ENCODE peak calls at places on chromosomes 13 and 19, in seven cellular contexts. X, I, K, A, N, W and L are unnamed samples.

GRCh38 chr13:20702530-20702929 is 969 bp upstream of the IL17D start:
- DNase-seq in X (no peak), I (no peak), K (no peak), A (no peak), N (no peak), W (peak), L (no peak)

GRCh38 chr19:58529405-58529804 is 9.8 kb upstream of the ZBTB45 start:
- DNase-seq in X (no peak), I (no peak), K (no peak), A (no peak), N (no peak), W (no peak), L (no peak)

GRCh38 chr19:35592226-35592625 is 6.3 kb downstream of the PMIS2 start:
- DNase-seq in X (peak), I (no peak), K (peak), A (no peak), N (no peak), W (peak), L (peak)

GRCh38 chr19:23762884-23763711 is 4.4 kb upstream of the ZNF681 start:
- DNase-seq in X (peak), I (peak), K (peak), A (peak), N (no peak), W (peak), L (peak)

GRCh38 chr13:103810026-103810425 is 743.8 kb upstream of the SLC10A2 start:
- DNase-seq in X (no peak), I (no peak), K (no peak), A (no peak), N (no peak), W (no peak), L (no peak)

GRCh38 chr19:8069116-8069973 is 16.8 kb downstream of the CCL25 start:
- DNase-seq in X (no peak), I (no peak), K (no peak), A (no peak), N (no peak), W (no peak), L (peak)

GRCh38 chr13:40171566-40171965 is 494.9 kb downstream of the FOXO1 start:
- DNase-seq in X (no peak), I (no peak), K (no peak), A (no peak), N (no peak), W (no peak), L (no peak)

GRCh38 chr13:112366907-112367646 is 9.1 kb upstream of the SPACA7 start:
- DNase-seq in X (no peak), I (no peak), K (no peak), A (no peak), N (no peak), W (no peak), L (no peak)

GRCh38 chr13:27295660-27296059 is 25.0 kb downstream of the RASL11A start:
- DNase-seq in X (no peak), I (no peak), K (no peak), A (no peak), N (no peak), W (no peak), L (no peak)

GRCh38 chr13:107866666-107867623 is 348.4 kb downstream of the LIG4 start:
- DNase-seq in X (peak), I (no peak), K (no peak), A (no peak), N (no peak), W (peak), L (no peak)

GRCh38 chr19:35903550-35904179 is 1.3 kb downstream of the HCST start:
- DNase-seq in X (peak), I (peak), K (peak), A (peak), N (no peak), W (peak), L (peak)

GRCh38 chr13:43543331-43543730 is 243.4 kb downstream of the ENOX1 start:
- DNase-seq in X (no peak), I (no peak), K (no peak), A (no peak), N (no peak), W (no peak), L (no peak)

GRCh38 chr13:34085199-34085598 is 267.2 kb downstream of the RFC3 start:
- DNase-seq in X (no peak), I (no peak), K (no peak), A (no peak), N (no peak), W (peak), L (no peak)

GRCh38 chr13:99018418-99019180 is 40.7 kb upstream of the DOCK9 start:
- DNase-seq in X (no peak), I (no peak), K (no peak), A (no peak), N (no peak), W (peak), L (no peak)

GRCh38 chr19:8163781-8164180 is 14.4 kb upstream of the FBN3 start:
- DNase-seq in X (no peak), I (no peak), K (no peak), A (no peak), N (no peak), W (peak), L (no peak)

GRCh38 chr19:13995017-13995728 is 10.9 kb downstream of the RFX1 start:
- DNase-seq in X (peak), I (no peak), K (peak), A (no peak), N (peak), W (no peak), L (no peak)